ENCODE peak calls at places on chromosomes 7 and 10, in seven cellular contexts. One of them, this sample, is unnamed.

GRCh38 chr7:83970081-83970480 is 224.5 kb downstream of the SEMA3A start:
- DNase-seq in NCI-H1694: no peak
- DNase-seq in immature natural killer cell: no peak
- DNase-seq in non-pigmented ciliary epithelial cell: no peak
- DNase-seq in Calu3: no peak
- DNase-seq in activated naive CD8-positive, alpha-beta T cell treated with anti-CD3 and anti-CD28 coated beads for 36 hours: no peak
- DNase-seq in mesothelial cell of epicardium: no peak
- DNase-seq in this sample: no peak

GRCh38 chr10:60853107-60853506 is 74.8 kb downstream of the CDK1 start:
- DNase-seq in NCI-H1694: no peak
- DNase-seq in immature natural killer cell: no peak
- DNase-seq in non-pigmented ciliary epithelial cell: no peak
- DNase-seq in Calu3: no peak
- DNase-seq in activated naive CD8-positive, alpha-beta T cell treated with anti-CD3 and anti-CD28 coated beads for 36 hours: no peak
- DNase-seq in mesothelial cell of epicardium: no peak
- DNase-seq in this sample: no peak

GRCh38 chr10:123878666-123879311 is 12.8 kb downstream of the CPXM2 start:
- DNase-seq in NCI-H1694: no peak
- DNase-seq in immature natural killer cell: no peak
- DNase-seq in non-pigmented ciliary epithelial cell: no peak
- DNase-seq in Calu3: no peak
- DNase-seq in activated naive CD8-positive, alpha-beta T cell treated with anti-CD3 and anti-CD28 coated beads for 36 hours: no peak
- DNase-seq in mesothelial cell of epicardium: no peak
- DNase-seq in this sample: no peak

GRCh38 chr10:78337646-78338391 is 304.2 kb downstream of the RPS24 start:
- DNase-seq in NCI-H1694: no peak
- DNase-seq in immature natural killer cell: no peak
- DNase-seq in non-pigmented ciliary epithelial cell: no peak
- DNase-seq in Calu3: no peak
- DNase-seq in activated naive CD8-positive, alpha-beta T cell treated with anti-CD3 and anti-CD28 coated beads for 36 hours: no peak
- DNase-seq in mesothelial cell of epicardium: no peak
- DNase-seq in this sample: no peak

GRCh38 chr10:126062132-126063032 is 166.0 kb downstream of the FANK1 start:
- DNase-seq in NCI-H1694: no peak
- DNase-seq in immature natural killer cell: no peak
- DNase-seq in non-pigmented ciliary epithelial cell: peak
- DNase-seq in Calu3: peak
- DNase-seq in activated naive CD8-positive, alpha-beta T cell treated with anti-CD3 and anti-CD28 coated beads for 36 hours: no peak
- DNase-seq in mesothelial cell of epicardium: no peak
- DNase-seq in this sample: no peak

GRCh38 chr10:17238445-17239275 is 10.6 kb downstream of the VIM start:
- DNase-seq in NCI-H1694: no peak
- DNase-seq in immature natural killer cell: no peak
- DNase-seq in non-pigmented ciliary epithelial cell: no peak
- DNase-seq in Calu3: no peak
- DNase-seq in activated naive CD8-positive, alpha-beta T cell treated with anti-CD3 and anti-CD28 coated beads for 36 hours: no peak
- DNase-seq in mesothelial cell of epicardium: no peak
- DNase-seq in this sample: no peak

GRCh38 chr7:33183504-33183903 is 54.1 kb downstream of the BBS9 start:
- DNase-seq in NCI-H1694: no peak
- DNase-seq in immature natural killer cell: no peak
- DNase-seq in non-pigmented ciliary epithelial cell: no peak
- DNase-seq in Calu3: no peak
- DNase-seq in activated naive CD8-positive, alpha-beta T cell treated with anti-CD3 and anti-CD28 coated beads for 36 hours: no peak
- DNase-seq in mesothelial cell of epicardium: no peak
- DNase-seq in this sample: no peak

GRCh38 chr10:34506773-34507172 is 308.3 kb downstream of the PARD3 start:
- DNase-seq in NCI-H1694: no peak
- DNase-seq in immature natural killer cell: no peak
- DNase-seq in non-pigmented ciliary epithelial cell: no peak
- DNase-seq in Calu3: no peak
- DNase-seq in activated naive CD8-positive, alpha-beta T cell treated with anti-CD3 and anti-CD28 coated beads for 36 hours: no peak
- DNase-seq in mesothelial cell of epicardium: no peak
- DNase-seq in this sample: no peak

GRCh38 chr10:89702121-89702480 is 711 bp downstream of the KIF20B start:
- DNase-seq in NCI-H1694: no peak
- DNase-seq in immature natural killer cell: no peak
- DNase-seq in non-pigmented ciliary epithelial cell: no peak
- DNase-seq in Calu3: peak
- DNase-seq in activated naive CD8-positive, alpha-beta T cell treated with anti-CD3 and anti-CD28 coated beads for 36 hours: peak
- DNase-seq in mesothelial cell of epicardium: no peak
- DNase-seq in this sample: no peak

GRCh38 chr7:115812796-115813195 is 217.8 kb downstream of the TFEC start:
- DNase-seq in NCI-H1694: no peak
- DNase-seq in immature natural killer cell: no peak
- DNase-seq in non-pigmented ciliary epithelial cell: no peak
- DNase-seq in Calu3: no peak
- DNase-seq in activated naive CD8-positive, alpha-beta T cell treated with anti-CD3 and anti-CD28 coated beads for 36 hours: no peak
- DNase-seq in mesothelial cell of epicardium: no peak
- DNase-seq in this sample: no peak

GRCh38 chr10:29177266-29177832 is 111.5 kb upstream of the LYZL1 start:
- DNase-seq in NCI-H1694: no peak
- DNase-seq in immature natural killer cell: no peak
- DNase-seq in non-pigmented ciliary epithelial cell: no peak
- DNase-seq in Calu3: no peak
- DNase-seq in activated naive CD8-positive, alpha-beta T cell treated with anti-CD3 and anti-CD28 coated beads for 36 hours: no peak
- DNase-seq in mesothelial cell of epicardium: no peak
- DNase-seq in this sample: no peak

GRCh38 chr10:132642732-132643008 is 105.1 kb downstream of the INPP5A start:
- DNase-seq in NCI-H1694: no peak
- DNase-seq in immature natural killer cell: no peak
- DNase-seq in non-pigmented ciliary epithelial cell: no peak
- DNase-seq in Calu3: no peak
- DNase-seq in activated naive CD8-positive, alpha-beta T cell treated with anti-CD3 and anti-CD28 coated beads for 36 hours: no peak
- DNase-seq in mesothelial cell of epicardium: no peak
- DNase-seq in this sample: no peak

GRCh38 chr10:69801434-69802315 is at the start of gene COL13A1:
- DNase-seq in NCI-H1694: no peak
- DNase-seq in immature natural killer cell: no peak
- DNase-seq in non-pigmented ciliary epithelial cell: no peak
- DNase-seq in Calu3: peak
- DNase-seq in activated naive CD8-positive, alpha-beta T cell treated with anti-CD3 and anti-CD28 coated beads for 36 hours: no peak
- DNase-seq in mesothelial cell of epicardium: no peak
- DNase-seq in this sample: peak

GRCh38 chr7:100583132-100584045 is 2.5 kb downstream of the LRCH4 start:
- DNase-seq in NCI-H1694: no peak
- DNase-seq in immature natural killer cell: peak
- DNase-seq in non-pigmented ciliary epithelial cell: no peak
- DNase-seq in Calu3: no peak
- DNase-seq in activated naive CD8-positive, alpha-beta T cell treated with anti-CD3 and anti-CD28 coated beads for 36 hours: peak
- DNase-seq in mesothelial cell of epicardium: no peak
- DNase-seq in this sample: no peak

GRCh38 chr7:103573479-103574058 is 127.6 kb upstream of the SLC26A5 start:
- DNase-seq in NCI-H1694: peak
- DNase-seq in immature natural killer cell: peak
- DNase-seq in non-pigmented ciliary epithelial cell: no peak
- DNase-seq in Calu3: no peak
- DNase-seq in activated naive CD8-positive, alpha-beta T cell treated with anti-CD3 and anti-CD28 coated beads for 36 hours: no peak
- DNase-seq in mesothelial cell of epicardium: no peak
- DNase-seq in this sample: no peak

GRCh38 chr7:35454575-35455385 is 200.9 kb upstream of the TBX20 start:
- DNase-seq in NCI-H1694: no peak
- DNase-seq in immature natural killer cell: no peak
- DNase-seq in non-pigmented ciliary epithelial cell: no peak
- DNase-seq in Calu3: no peak
- DNase-seq in activated naive CD8-positive, alpha-beta T cell treated with anti-CD3 and anti-CD28 coated beads for 36 hours: no peak
- DNase-seq in mesothelial cell of epicardium: no peak
- DNase-seq in this sample: no peak

GRCh38 chr10:119724630-119725549 is 960 bp upstream of the INPP5F start:
- DNase-seq in NCI-H1694: no peak
- DNase-seq in immature natural killer cell: no peak
- DNase-seq in non-pigmented ciliary epithelial cell: peak
- DNase-seq in Calu3: no peak
- DNase-seq in activated naive CD8-positive, alpha-beta T cell treated with anti-CD3 and anti-CD28 coated beads for 36 hours: no peak
- DNase-seq in mesothelial cell of epicardium: no peak
- DNase-seq in this sample: no peak

GRCh38 chr7:50957427-50957826 is 174.7 kb upstream of the GRB10 start:
- DNase-seq in NCI-H1694: no peak
- DNase-seq in immature natural killer cell: no peak
- DNase-seq in non-pigmented ciliary epithelial cell: no peak
- DNase-seq in Calu3: no peak
- DNase-seq in activated naive CD8-positive, alpha-beta T cell treated with anti-CD3 and anti-CD28 coated beads for 36 hours: no peak
- DNase-seq in mesothelial cell of epicardium: no peak
- DNase-seq in this sample: no peak

GRCh38 chr10:50740351-50740688 is 584 bp downstream of the ASAH2B start:
- DNase-seq in NCI-H1694: no peak
- DNase-seq in immature natural killer cell: no peak
- DNase-seq in non-pigmented ciliary epithelial cell: peak
- DNase-seq in Calu3: peak
- DNase-seq in activated naive CD8-positive, alpha-beta T cell treated with anti-CD3 and anti-CD28 coated beads for 36 hours: peak
- DNase-seq in mesothelial cell of epicardium: no peak
- DNase-seq in this sample: no peak

GRCh38 chr10:125124907-125125306 is 35.5 kb downstream of the CTBP2 start:
- DNase-seq in NCI-H1694: no peak
- DNase-seq in immature natural killer cell: no peak
- DNase-seq in non-pigmented ciliary epithelial cell: no peak
- DNase-seq in Calu3: no peak
- DNase-seq in activated naive CD8-positive, alpha-beta T cell treated with anti-CD3 and anti-CD28 coated beads for 36 hours: no peak
- DNase-seq in mesothelial cell of epicardium: no peak
- DNase-seq in this sample: no peak

GRCh38 chr7:46493196-46493595 is 572.1 kb upstream of the IGFBP3 start:
- DNase-seq in NCI-H1694: no peak
- DNase-seq in immature natural killer cell: no peak
- DNase-seq in non-pigmented ciliary epithelial cell: no peak
- DNase-seq in Calu3: no peak
- DNase-seq in activated naive CD8-positive, alpha-beta T cell treated with anti-CD3 and anti-CD28 coated beads for 36 hours: no peak
- DNase-seq in mesothelial cell of epicardium: no peak
- DNase-seq in this sample: no peak

GRCh38 chr10:13707156-13707881 is 120.6 kb downstream of the PRPF18 start:
- DNase-seq in NCI-H1694: no peak
- DNase-seq in immature natural killer cell: no peak
- DNase-seq in non-pigmented ciliary epithelial cell: peak
- DNase-seq in Calu3: peak
- DNase-seq in activated naive CD8-positive, alpha-beta T cell treated with anti-CD3 and anti-CD28 coated beads for 36 hours: peak
- DNase-seq in mesothelial cell of epicardium: peak
- DNase-seq in this sample: no peak

GRCh38 chr10:71408436-71409225 is 11.9 kb downstream of the CDH23 start:
- DNase-seq in NCI-H1694: no peak
- DNase-seq in immature natural killer cell: no peak
- DNase-seq in non-pigmented ciliary epithelial cell: no peak
- DNase-seq in Calu3: no peak
- DNase-seq in activated naive CD8-positive, alpha-beta T cell treated with anti-CD3 and anti-CD28 coated beads for 36 hours: no peak
- DNase-seq in mesothelial cell of epicardium: no peak
- DNase-seq in this sample: no peak

GRCh38 chr7:98291717-98292116 is 10.2 kb downstream of the BRI3 start:
- DNase-seq in NCI-H1694: no peak
- DNase-seq in immature natural killer cell: no peak
- DNase-seq in non-pigmented ciliary epithelial cell: no peak
- DNase-seq in Calu3: no peak
- DNase-seq in activated naive CD8-positive, alpha-beta T cell treated with anti-CD3 and anti-CD28 coated beads for 36 hours: no peak
- DNase-seq in mesothelial cell of epicardium: no peak
- DNase-seq in this sample: no peak

GRCh38 chr7:65749518-65749917 is 123.4 kb upstream of the VKORC1L1 start:
- DNase-seq in NCI-H1694: no peak
- DNase-seq in immature natural killer cell: no peak
- DNase-seq in non-pigmented ciliary epithelial cell: no peak
- DNase-seq in Calu3: no peak
- DNase-seq in activated naive CD8-positive, alpha-beta T cell treated with anti-CD3 and anti-CD28 coated beads for 36 hours: no peak
- DNase-seq in mesothelial cell of epicardium: no peak
- DNase-seq in this sample: no peak

GRCh38 chr10:46217749-46218453 is 68.9 kb upstream of the ANTXRL start:
- DNase-seq in NCI-H1694: no peak
- DNase-seq in immature natural killer cell: no peak
- DNase-seq in non-pigmented ciliary epithelial cell: no peak
- DNase-seq in Calu3: no peak
- DNase-seq in activated naive CD8-positive, alpha-beta T cell treated with anti-CD3 and anti-CD28 coated beads for 36 hours: no peak
- DNase-seq in mesothelial cell of epicardium: no peak
- DNase-seq in this sample: no peak

GRCh38 chr7:129644634-129645230 is 33.2 kb downstream of the NRF1 start:
- DNase-seq in NCI-H1694: peak
- DNase-seq in immature natural killer cell: peak
- DNase-seq in non-pigmented ciliary epithelial cell: no peak
- DNase-seq in Calu3: peak
- DNase-seq in activated naive CD8-positive, alpha-beta T cell treated with anti-CD3 and anti-CD28 coated beads for 36 hours: no peak
- DNase-seq in mesothelial cell of epicardium: no peak
- DNase-seq in this sample: peak

GRCh38 chr10:126904493-126904806 is 778 bp upstream of the DOCK1 start:
- DNase-seq in NCI-H1694: no peak
- DNase-seq in immature natural killer cell: no peak
- DNase-seq in non-pigmented ciliary epithelial cell: no peak
- DNase-seq in Calu3: no peak
- DNase-seq in activated naive CD8-positive, alpha-beta T cell treated with anti-CD3 and anti-CD28 coated beads for 36 hours: no peak
- DNase-seq in mesothelial cell of epicardium: no peak
- DNase-seq in this sample: no peak

GRCh38 chr10:99872367-99873162 is 90.1 kb downstream of the ABCC2 start:
- DNase-seq in NCI-H1694: no peak
- DNase-seq in immature natural killer cell: no peak
- DNase-seq in non-pigmented ciliary epithelial cell: peak
- DNase-seq in Calu3: no peak
- DNase-seq in activated naive CD8-positive, alpha-beta T cell treated with anti-CD3 and anti-CD28 coated beads for 36 hours: no peak
- DNase-seq in mesothelial cell of epicardium: no peak
- DNase-seq in this sample: no peak

GRCh38 chr7:16433568-16434122 is 12.3 kb upstream of the CRPPA start:
- DNase-seq in NCI-H1694: no peak
- DNase-seq in immature natural killer cell: no peak
- DNase-seq in non-pigmented ciliary epithelial cell: no peak
- DNase-seq in Calu3: no peak
- DNase-seq in activated naive CD8-positive, alpha-beta T cell treated with anti-CD3 and anti-CD28 coated beads for 36 hours: no peak
- DNase-seq in mesothelial cell of epicardium: no peak
- DNase-seq in this sample: no peak

This sample was measured in NCI-H524.